ENCODE peak calls at places on chromosomes 3 and 15, in ten cellular contexts. R is nephron progenitor cell, Z is BJ, E is bronchial epithelial cell, D is GM23338, L is upper lobe of right lung, P is heart left ventricle, X is cardiac muscle cell, K is MM.1S, J is AG09319. F is an unnamed sample.

GRCh38 chr3:102053375-102053989 is 204.2 kb downstream of the NFKBIZ start:
- DNase-seq in J (peak), E (peak), K (no peak), L (no peak), Z (no peak), X (peak), P (no peak), R (no peak), D (no peak), F (no peak)

GRCh38 chr15:52180196-52180835 is 10.9 kb downstream of the GNB5 start:
- DNase-seq in D (no peak), L (no peak), J (no peak), E (no peak), X (no peak), Z (no peak), R (no peak), P (no peak), K (peak), F (no peak)

GRCh38 chr3:32283304-32283703 is 44.8 kb downstream of the CMTM8 start:
- DNase-seq in P (peak), X (peak), J (no peak), L (no peak), D (peak), E (no peak), R (peak), K (no peak), Z (no peak), F (no peak)

GRCh38 chr15:31347067-31347975 is 20.7 kb downstream of the KLF13 start:
- DNase-seq in L (peak), J (no peak), Z (no peak), P (no peak), E (no peak), K (no peak), X (no peak), R (no peak), D (no peak), F (no peak)

GRCh38 chr3:134852893-134853351 is 57.9 kb downstream of the EPHB1 start:
- DNase-seq in R (no peak), X (no peak), E (no peak), K (peak), P (no peak), Z (no peak), J (no peak), L (no peak), D (no peak), F (no peak)

GRCh38 chr15:52042051-52042851 is 23.2 kb downstream of the MAPK6 start:
- DNase-seq in D (no peak), E (peak), J (no peak), R (no peak), X (no peak), L (no peak), Z (no peak), P (no peak), K (peak), F (no peak)

GRCh38 chr15:62150445-62150844 is 14.6 kb downstream of the C2CD4B start:
- DNase-seq in J (no peak), Z (no peak), L (no peak), K (no peak), R (no peak), P (no peak), X (peak), D (no peak), E (no peak), F (no peak)

GRCh38 chr3:24450142-24450932 is 44.3 kb downstream of the THRB start:
- DNase-seq in D (no peak), L (no peak), J (no peak), K (no peak), Z (no peak), E (peak), R (no peak), X (no peak), P (no peak), F (no peak)

GRCh38 chr3:80696280-80696679 is 928.5 kb upstream of the ROBO1 start:
- DNase-seq in J (no peak), X (no peak), P (no peak), L (no peak), K (no peak), E (peak), R (no peak), D (peak), Z (no peak), F (no peak)

GRCh38 chr3:182592747-182593146 is 200.6 kb upstream of the ATP11B start:
- DNase-seq in K (no peak), E (no peak), L (no peak), X (no peak), P (no peak), D (no peak), Z (no peak), R (no peak), J (no peak), F (no peak)

GRCh38 chr15:66943456-66944095 is 121.8 kb upstream of the SMAD3 start:
- DNase-seq in P (no peak), D (peak), Z (no peak), J (no peak), X (no peak), E (no peak), K (no peak), L (no peak), R (no peak), F (no peak)

GRCh38 chr3:65438612-65439011 is 600.1 kb downstream of the MAGI1 start:
- DNase-seq in P (no peak), X (no peak), J (no peak), D (no peak), Z (no peak), R (no peak), K (no peak), L (no peak), E (no peak), F (no peak)

GRCh38 chr3:47266709-47267489 is 15.7 kb downstream of the KIF9 start:
- DNase-seq in J (peak), D (no peak), P (peak), Z (peak), X (peak), E (peak), L (no peak), R (no peak), K (peak), F (no peak)

GRCh38 chr3:9732753-9733115 is 1.2 kb downstream of the BRPF1 start:
- DNase-seq in D (peak), J (no peak), E (no peak), Z (no peak), K (no peak), X (no peak), R (no peak), L (no peak), P (no peak), F (no peak)

GRCh38 chr3:126851934-126852333 is 131.0 kb upstream of the PLXNA1 start:
- DNase-seq in Z (no peak), K (no peak), D (no peak), R (no peak), L (no peak), E (no peak), J (no peak), X (no peak), P (no peak), F (no peak)

GRCh38 chr3:62888180-62888579 is 13.0 kb upstream of the CADPS start:
- DNase-seq in Z (no peak), K (no peak), L (no peak), J (no peak), E (no peak), P (no peak), D (peak), R (no peak), X (no peak), F (no peak)

GRCh38 chr3:12345584-12346494 is 57.0 kb downstream of the PPARG start:
- DNase-seq in D (no peak), K (no peak), L (no peak), J (no peak), Z (no peak), E (peak), R (no peak), X (no peak), P (no peak), F (no peak)

GRCh38 chr3:52479037-52479875 is 15.9 kb upstream of the STAB1 start:
- DNase-seq in J (no peak), P (no peak), E (no peak), D (no peak), Z (no peak), K (no peak), X (no peak), R (no peak), L (no peak), F (no peak)

GRCh38 chr3:102248981-102249705 is 185.7 kb upstream of the ZPLD1 start:
- DNase-seq in R (no peak), X (no peak), J (no peak), K (no peak), L (no peak), P (no peak), Z (no peak), D (no peak), E (peak), F (no peak)

GRCh38 chr3:4829031-4829394 is 150.2 kb upstream of the BHLHE40 start:
- DNase-seq in P (no peak), R (no peak), J (no peak), E (no peak), Z (no peak), L (no peak), X (no peak), D (no peak), K (no peak), F (no peak)

GRCh38 chr15:74240002-74240568 is 4.0 kb downstream of the CCDC33 start:
- DNase-seq in X (peak), Z (no peak), L (peak), K (no peak), R (no peak), J (peak), D (peak), P (peak), E (peak), F (no peak)
- TF ChIP-seq CTCF in X (peak), Z (peak), L (peak), K (no peak), R (no peak), J (peak), D (peak), P (peak), E (peak), F (no peak)

GRCh38 chr3:44237161-44237560 is 4.5 kb upstream of the TOPAZ1 start:
- DNase-seq in L (no peak), J (no peak), P (no peak), Z (no peak), X (no peak), E (no peak), K (no peak), R (no peak), D (no peak), F (no peak)

GRCh38 chr3:44237665-44238064 is 4.0 kb upstream of the TOPAZ1 start:
- DNase-seq in Z (no peak), X (no peak), E (no peak), D (peak), L (no peak), K (no peak), J (no peak), R (no peak), P (no peak), F (no peak)

GRCh38 chr3:44236485-44236908 is 5.2 kb upstream of the TOPAZ1 start:
- DNase-seq in K (no peak), D (no peak), L (no peak), P (no peak), Z (no peak), X (no peak), E (no peak), J (no peak), R (no peak), F (no peak)

GRCh38 chr3:44234674-44235268 is 6.9 kb upstream of the TOPAZ1 start:
- DNase-seq in P (no peak), R (no peak), J (no peak), E (no peak), L (no peak), Z (no peak), X (no peak), K (no peak), D (no peak), F (no peak)

GRCh38 chr3:44235604-44236484 is 5.8 kb upstream of the TOPAZ1 start:
- DNase-seq in D (peak), R (peak), E (peak), K (peak), L (peak), Z (peak), X (peak), P (no peak), J (peak), F (peak)
- TF ChIP-seq CTCF in D (peak), R (peak), E (peak), K (peak), L (peak), Z (peak), X (peak), P (peak), J (peak), F (peak)

DNA sequence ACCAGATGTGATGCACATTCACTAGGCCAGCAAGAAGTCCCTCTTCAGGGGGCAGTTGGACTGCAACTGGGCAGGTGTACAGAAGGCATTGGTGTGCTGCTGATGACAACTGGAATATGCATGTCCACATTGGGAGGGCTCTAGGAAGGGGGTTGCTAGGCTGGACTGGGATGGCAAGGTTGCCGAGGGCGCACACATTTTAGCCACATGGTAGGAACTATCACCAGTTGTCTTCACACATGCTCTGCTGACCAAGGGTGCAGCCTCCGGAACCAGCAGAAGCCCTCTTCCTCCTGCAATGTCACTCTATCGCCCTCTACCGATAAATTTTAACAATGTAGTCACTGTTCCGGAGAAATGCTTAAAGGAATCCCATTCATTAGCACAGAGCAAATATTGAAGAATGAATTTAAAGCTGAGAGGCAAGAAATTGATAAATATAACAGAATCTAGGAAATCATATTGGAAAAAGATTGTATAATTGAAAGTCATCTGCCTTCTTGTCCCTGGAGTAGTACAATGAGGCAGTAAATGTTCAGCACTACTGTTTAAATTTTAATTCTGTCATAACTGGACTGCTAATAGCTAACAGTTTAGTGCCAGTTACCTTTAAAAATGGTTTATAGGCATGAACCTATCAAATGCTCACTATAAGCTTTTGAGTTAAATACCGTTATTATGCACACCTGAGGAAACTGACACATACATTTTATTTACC is 22.6 kb upstream of the LYSMD4 start:
- DNase-seq in K (peak), Z (no peak), D (peak), J (peak), L (no peak), X (peak), E (peak), P (peak), R (peak), F (no peak)
- TF ChIP-seq CTCF in K (peak), Z (peak), D (peak), J (peak), L (peak), X (peak), E (peak), P (peak), R (peak), F (peak)

DNA sequence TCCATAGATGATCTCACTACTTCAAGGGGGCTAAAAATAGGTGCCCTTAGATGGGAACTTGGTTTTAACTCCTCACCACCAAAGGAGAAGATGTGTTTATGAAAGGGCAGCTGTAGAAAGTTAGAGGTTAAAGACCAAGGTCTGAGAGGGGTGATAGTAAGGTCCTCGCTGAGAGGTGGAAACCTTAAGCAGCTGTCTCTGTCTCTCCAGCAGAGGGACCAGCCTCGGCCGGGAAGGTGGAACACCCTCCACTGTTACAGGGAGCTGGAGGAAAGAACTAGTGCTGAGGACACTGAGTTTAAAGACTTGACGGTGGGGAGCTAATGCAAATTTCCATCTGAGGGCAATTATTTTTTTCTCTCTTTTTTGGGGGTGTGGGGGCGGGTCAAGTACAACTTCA is 8.9 kb upstream of the RLBP1 start:
- DNase-seq in Z (no peak), L (no peak), R (no peak), K (no peak), E (no peak), J (no peak), X (no peak), D (peak), P (no peak), F (no peak)
- TF ChIP-seq CTCF in Z (peak), L (no peak), R (no peak), K (no peak), E (no peak), J (no peak), X (peak), D (peak), P (no peak), F (no peak)

DNA sequence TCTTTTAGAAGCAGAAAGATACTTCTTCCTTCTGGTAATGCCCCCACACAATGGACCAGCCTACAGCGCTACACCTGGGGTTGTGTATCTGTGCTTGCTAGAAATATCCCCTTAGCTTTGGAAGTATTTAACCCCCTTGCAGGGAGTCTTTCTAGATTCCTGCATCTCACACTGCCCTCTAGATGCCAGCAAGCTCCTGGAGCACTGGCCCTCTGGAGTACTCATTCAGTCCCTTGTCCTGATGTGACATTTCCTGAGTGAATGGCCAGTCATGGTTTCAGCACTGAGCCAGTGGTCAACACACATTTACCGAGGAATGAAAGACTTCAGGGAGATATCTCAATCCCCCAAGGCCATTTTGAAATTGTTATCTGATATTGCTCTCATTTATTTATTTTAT is 30.5 kb upstream of the RBP2 start:
- DNase-seq in J (no peak), X (no peak), L (no peak), K (no peak), D (peak), E (peak), P (no peak), Z (no peak), R (no peak), F (no peak)
- TF ChIP-seq CTCF in J (no peak), X (no peak), L (no peak), K (no peak), D (peak), E (peak), P (no peak), Z (no peak), R (no peak), F (no peak)

DNA sequence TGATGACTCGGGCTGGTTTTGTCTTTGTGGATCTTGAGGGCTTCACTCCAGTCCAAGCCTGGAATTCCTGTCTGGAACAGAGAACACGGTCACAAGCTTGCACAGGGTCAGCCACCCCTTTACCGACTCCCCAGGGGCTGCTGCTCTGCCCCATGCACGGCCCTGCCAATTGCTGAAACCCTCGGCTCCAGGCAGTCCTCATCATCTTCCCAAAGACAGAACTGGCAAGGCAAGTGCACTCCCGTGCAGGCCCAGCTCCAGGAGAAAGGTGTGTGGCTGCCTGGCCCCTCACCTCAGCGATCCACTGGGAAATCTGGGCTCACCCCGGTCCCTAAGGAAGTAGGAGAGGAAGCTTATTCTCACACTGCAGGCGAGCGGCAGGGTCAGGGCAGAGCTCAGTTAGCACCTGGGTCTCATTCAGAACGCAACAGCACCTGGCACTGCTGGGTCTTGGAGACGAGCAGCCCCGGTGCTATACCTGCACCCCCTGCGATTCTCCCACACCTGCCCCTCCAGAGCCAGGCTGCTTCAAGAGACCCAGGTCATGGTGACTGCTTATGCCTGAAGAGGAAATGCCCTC is 7.2 kb downstream of the MAP6D1 start:
- DNase-seq in K (no peak), P (no peak), J (no peak), D (no peak), X (no peak), R (no peak), Z (no peak), L (no peak), E (no peak), F (no peak)
- TF ChIP-seq CTCF in K (no peak), P (no peak), J (no peak), D (no peak), X (no peak), R (no peak), Z (no peak), L (no peak), E (no peak), F (no peak)

DNA sequence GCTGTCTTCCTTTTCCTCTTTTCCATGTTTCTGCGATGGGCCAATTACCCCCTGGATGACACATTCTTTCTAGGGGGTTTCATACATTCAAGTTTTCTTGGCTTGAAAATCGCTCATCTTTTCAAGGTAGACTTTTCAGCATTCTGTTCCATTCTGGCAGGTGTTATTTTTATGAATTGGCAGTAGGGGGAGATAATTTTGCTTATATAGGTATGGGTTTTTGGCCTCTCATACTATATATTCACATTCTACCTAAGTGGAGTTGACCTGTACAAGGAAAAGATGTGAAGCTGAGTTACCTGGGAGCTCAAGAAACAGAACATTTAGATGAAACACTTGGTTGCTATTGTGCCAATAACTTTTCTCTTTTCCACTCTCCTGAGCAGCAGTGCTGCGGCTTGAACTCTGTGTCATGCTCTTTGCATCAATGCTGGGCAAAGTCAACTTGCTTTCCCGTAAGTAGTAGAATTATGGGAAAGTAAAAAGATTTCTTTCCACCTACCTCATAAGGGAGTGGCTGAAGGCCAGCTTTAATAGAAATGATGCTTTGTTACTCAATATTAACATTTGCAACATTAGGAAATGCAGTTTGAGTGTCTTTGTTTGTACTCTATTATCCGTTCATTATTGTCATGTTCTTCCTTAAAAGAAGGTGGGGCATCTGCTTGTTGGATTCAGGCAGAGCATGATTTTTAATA is 27.9 kb upstream of the MFSD1 start:
- DNase-seq in D (no peak), K (no peak), J (no peak), R (no peak), Z (peak), P (no peak), X (peak), E (no peak), L (no peak), F (no peak)
- TF ChIP-seq CTCF in D (no peak), K (peak), J (no peak), R (no peak), Z (no peak), P (no peak), X (no peak), E (no peak), L (no peak), F (no peak)

DNA sequence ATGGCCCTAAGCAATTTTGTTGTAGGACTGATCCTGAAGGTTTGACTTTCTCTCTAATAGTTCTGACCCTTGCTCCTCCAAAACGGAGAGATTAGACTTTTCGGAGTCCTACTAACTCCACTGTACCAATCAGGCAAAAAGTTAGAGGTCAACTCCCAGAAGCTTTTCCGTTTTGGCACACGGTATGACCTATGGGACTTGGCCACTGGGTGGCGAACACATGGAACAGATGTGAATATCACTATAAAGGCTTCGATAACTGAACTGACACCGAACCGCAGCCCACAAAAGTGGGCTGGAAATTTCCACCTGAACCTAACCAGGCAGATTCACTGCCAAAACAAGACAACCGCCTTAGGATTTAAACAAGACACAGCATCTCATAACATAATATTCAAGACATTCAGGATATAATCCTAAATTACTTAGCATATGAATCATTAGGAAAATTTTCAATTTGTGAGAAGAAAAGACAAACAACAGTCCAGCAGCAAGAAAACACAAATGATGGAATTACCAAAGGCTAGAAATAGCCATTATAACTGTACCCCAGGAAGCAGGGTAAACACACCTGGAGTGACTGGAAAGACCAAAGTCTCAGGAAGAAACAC is 12.2 kb upstream of the TM2D3 start:
- DNase-seq in E (no peak), D (peak), R (no peak), K (no peak), P (no peak), J (no peak), L (no peak), X (no peak), Z (no peak), F (no peak)
- TF ChIP-seq CTCF in E (peak), D (peak), R (no peak), K (peak), P (peak), J (peak), L (no peak), X (peak), Z (peak), F (peak)

F was measured in progenitor cell of endocrine pancreas.